ENCODE peak calls at places on chromosomes 6 and 20, in seven cellular contexts. One of them, this sample, is unnamed. For H3K4me1, the result is how much of the 10 kb centered on the place peaks cover.

GRCh38 chr20:50523552-50524167 is 13.5 kb downstream of the PTPN1 start:
- DNase-seq in K562: no peak
- DNase-seq in DND-41: no peak
- DNase-seq in A549: no peak
- DNase-seq in GM23338: no peak
- DNase-seq in mesenchymal stem cell: no peak
- DNase-seq in neuronal stem cell: no peak
- DNase-seq in this sample: no peak

GRCh38 chr20:50679753-50680105 is 11.6 kb downstream of the RIPOR3 start:
- DNase-seq in K562: no peak
- DNase-seq in DND-41: no peak
- DNase-seq in A549: no peak
- DNase-seq in GM23338: no peak
- DNase-seq in mesenchymal stem cell: no peak
- DNase-seq in neuronal stem cell: no peak
- DNase-seq in this sample: no peak

GRCh38 chr6:102942206-102942605 is 1548.7 kb downstream of the GRIK2 start:
- DNase-seq in K562: no peak
- DNase-seq in DND-41: no peak
- DNase-seq in A549: no peak
- DNase-seq in GM23338: no peak
- DNase-seq in mesenchymal stem cell: no peak
- DNase-seq in neuronal stem cell: no peak
- DNase-seq in this sample: no peak

GRCh38 chr20:37494301-37494700 is 26.7 kb upstream of the NNAT start:
- DNase-seq in K562: no peak
- DNase-seq in DND-41: no peak
- DNase-seq in A549: no peak
- DNase-seq in GM23338: no peak
- DNase-seq in mesenchymal stem cell: no peak
- DNase-seq in neuronal stem cell: no peak
- DNase-seq in this sample: no peak

GRCh38 chr6:165585060-165585459 is 78.0 kb downstream of the PDE10A start:
- DNase-seq in K562: no peak
- DNase-seq in DND-41: no peak
- DNase-seq in A549: peak
- DNase-seq in GM23338: no peak
- DNase-seq in mesenchymal stem cell: no peak
- DNase-seq in neuronal stem cell: no peak
- DNase-seq in this sample: no peak

GRCh38 chr20:10433623-10434466 is at the start of gene MKKS:
- DNase-seq in K562: peak
- DNase-seq in DND-41: peak
- DNase-seq in A549: peak
- DNase-seq in GM23338: peak
- DNase-seq in mesenchymal stem cell: peak
- DNase-seq in neuronal stem cell: peak
- DNase-seq in this sample: peak

GRCh38 chr6:158475344-158476302 is 84.3 kb upstream of the TMEM181 start:
- DNase-seq in K562: peak
- DNase-seq in DND-41: no peak
- DNase-seq in A549: peak
- DNase-seq in GM23338: no peak
- DNase-seq in mesenchymal stem cell: peak
- DNase-seq in neuronal stem cell: no peak
- DNase-seq in this sample: peak

GRCh38 chr20:57030611-57031600 is 235.5 kb downstream of the BMP7 start:
- DNase-seq in K562: no peak
- DNase-seq in DND-41: no peak
- DNase-seq in A549: no peak
- DNase-seq in GM23338: no peak
- DNase-seq in mesenchymal stem cell: peak
- DNase-seq in neuronal stem cell: no peak
- DNase-seq in this sample: no peak

GRCh38 chr6:136582702-136583471 is 32.7 kb upstream of the MAP7 start:
- DNase-seq in K562: peak
- DNase-seq in DND-41: no peak
- DNase-seq in A549: peak
- DNase-seq in GM23338: peak
- DNase-seq in mesenchymal stem cell: peak
- DNase-seq in neuronal stem cell: no peak
- DNase-seq in this sample: no peak

GRCh38 chr20:38445901-38446425 is 10.8 kb upstream of the SNHG17 start:
- DNase-seq in K562: no peak
- DNase-seq in DND-41: no peak
- DNase-seq in A549: no peak
- DNase-seq in GM23338: no peak
- DNase-seq in mesenchymal stem cell: no peak
- DNase-seq in neuronal stem cell: no peak
- DNase-seq in this sample: no peak

GRCh38 chr20:46811328-46812084 is 83.1 kb upstream of the EYA2 start:
- DNase-seq in K562: no peak
- DNase-seq in DND-41: no peak
- DNase-seq in A549: no peak
- DNase-seq in GM23338: peak
- DNase-seq in mesenchymal stem cell: no peak
- DNase-seq in neuronal stem cell: no peak
- DNase-seq in this sample: peak

GRCh38 chr6:155190667-155191066 is 73.1 kb upstream of the CLDN20 start:
- DNase-seq in K562: no peak
- DNase-seq in DND-41: no peak
- DNase-seq in A549: no peak
- DNase-seq in GM23338: no peak
- DNase-seq in mesenchymal stem cell: no peak
- DNase-seq in neuronal stem cell: no peak
- DNase-seq in this sample: no peak

GRCh38 chr6:128208078-128208477 is 307.2 kb upstream of the THEMIS start:
- DNase-seq in K562: no peak
- DNase-seq in DND-41: no peak
- DNase-seq in A549: no peak
- DNase-seq in GM23338: no peak
- DNase-seq in mesenchymal stem cell: peak
- DNase-seq in neuronal stem cell: no peak
- DNase-seq in this sample: no peak

DNA sequence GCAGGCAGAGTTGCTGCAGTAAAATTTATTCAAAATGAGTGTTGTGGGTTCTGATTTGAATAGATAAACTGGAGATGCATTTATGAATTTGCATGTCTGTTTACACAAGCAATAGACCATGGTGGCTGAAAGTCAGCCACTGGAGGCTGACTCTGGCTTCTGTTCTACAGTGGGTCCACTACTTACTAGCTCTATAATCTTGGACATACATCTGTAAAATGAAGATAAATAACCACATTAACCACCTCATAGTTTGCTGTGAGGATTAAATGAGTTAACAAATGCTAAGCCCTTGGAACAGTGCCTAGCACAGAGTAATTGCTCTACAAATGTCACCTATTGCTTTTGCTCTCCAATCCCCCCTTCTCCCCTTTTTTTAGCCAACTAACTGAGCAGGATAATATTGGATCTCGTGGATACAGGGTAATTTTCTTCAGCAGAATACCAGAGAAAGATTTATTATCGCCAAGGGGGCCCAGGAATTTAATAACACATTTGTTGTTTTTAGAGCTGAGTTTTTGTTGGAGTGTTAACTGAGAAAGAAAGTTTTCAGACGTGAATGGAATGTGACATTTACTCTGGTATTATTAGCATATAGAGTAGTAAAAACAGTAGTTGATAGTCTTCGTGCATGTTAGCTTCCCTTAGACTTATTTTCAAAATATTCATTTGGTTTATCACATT is 1.4 kb upstream of the PM20D2 start:
- DNase-seq in K562: no peak
- DNase-seq in DND-41: no peak
- DNase-seq in A549: no peak
- DNase-seq in GM23338: no peak
- DNase-seq in mesenchymal stem cell: no peak
- DNase-seq in neuronal stem cell: no peak
- DNase-seq in this sample: no peak
- H3K4me3 ChIP-seq in K562: no peak
- H3K4me3 ChIP-seq in DND-41: no peak
- H3K4me3 ChIP-seq in A549: no peak
- H3K4me3 ChIP-seq in GM23338: no peak
- H3K4me3 ChIP-seq in mesenchymal stem cell: no peak
- H3K4me3 ChIP-seq in neuronal stem cell: no peak
- H3K4me3 ChIP-seq in this sample: no peak

GRCh38 chr6:7424967-7425807 is 35.6 kb downstream of the RIOK1 start:
- DNase-seq in K562: no peak
- DNase-seq in DND-41: no peak
- DNase-seq in A549: peak
- DNase-seq in GM23338: peak
- DNase-seq in mesenchymal stem cell: peak
- DNase-seq in neuronal stem cell: no peak
- DNase-seq in this sample: no peak

GRCh38 chr6:7426447-7427169 is 37.0 kb downstream of the RIOK1 start:
- DNase-seq in K562: no peak
- DNase-seq in DND-41: no peak
- DNase-seq in A549: no peak
- DNase-seq in GM23338: no peak
- DNase-seq in mesenchymal stem cell: no peak
- DNase-seq in neuronal stem cell: no peak
- DNase-seq in this sample: no peak

GRCh38 chr6:7424058-7424457 is 34.5 kb downstream of the RIOK1 start:
- DNase-seq in K562: no peak
- DNase-seq in DND-41: no peak
- DNase-seq in A549: no peak
- DNase-seq in GM23338: no peak
- DNase-seq in mesenchymal stem cell: no peak
- DNase-seq in neuronal stem cell: no peak
- DNase-seq in this sample: no peak

GRCh38 chr6:7421066-7421465 is 31.5 kb downstream of the RIOK1 start:
- DNase-seq in K562: no peak
- DNase-seq in DND-41: no peak
- DNase-seq in A549: no peak
- DNase-seq in GM23338: peak
- DNase-seq in mesenchymal stem cell: no peak
- DNase-seq in neuronal stem cell: no peak
- DNase-seq in this sample: no peak

GRCh38 chr6:7425808-7426190 is 36.2 kb downstream of the RIOK1 start:
- DNase-seq in K562: no peak
- DNase-seq in DND-41: no peak
- DNase-seq in A549: no peak
- DNase-seq in GM23338: peak
- DNase-seq in mesenchymal stem cell: no peak
- DNase-seq in neuronal stem cell: no peak
- DNase-seq in this sample: no peak
- H3K4me2 ChIP-seq in K562: no peak
- H3K4me2 ChIP-seq in DND-41: no peak
- H3K4me2 ChIP-seq in A549: no peak
- H3K4me2 ChIP-seq in GM23338: no peak
- H3K4me2 ChIP-seq in mesenchymal stem cell: no peak
- H3K4me2 ChIP-seq in neuronal stem cell: no peak
- H3K4me2 ChIP-seq in this sample: no peak

GRCh38 chr20:1622450-1622849 is 2.6 kb upstream of the SIRPB1 start:
- DNase-seq in K562: no peak
- DNase-seq in DND-41: no peak
- DNase-seq in A549: no peak
- DNase-seq in GM23338: no peak
- DNase-seq in mesenchymal stem cell: no peak
- DNase-seq in neuronal stem cell: no peak
- DNase-seq in this sample: no peak

GRCh38 chr20:1617055-1617454 is 2.8 kb downstream of the SIRPB1 start:
- DNase-seq in K562: no peak
- DNase-seq in DND-41: no peak
- DNase-seq in A549: no peak
- DNase-seq in GM23338: no peak
- DNase-seq in mesenchymal stem cell: no peak
- DNase-seq in neuronal stem cell: no peak
- DNase-seq in this sample: no peak

GRCh38 chr20:1618954-1619550 is 757 bp downstream of the SIRPB1 start:
- DNase-seq in K562: peak
- DNase-seq in DND-41: no peak
- DNase-seq in A549: no peak
- DNase-seq in GM23338: no peak
- DNase-seq in mesenchymal stem cell: no peak
- DNase-seq in neuronal stem cell: no peak
- DNase-seq in this sample: no peak

GRCh38 chr20:1618479-1618878 is 1.3 kb downstream of the SIRPB1 start:
- DNase-seq in K562: peak
- DNase-seq in DND-41: no peak
- DNase-seq in A549: no peak
- DNase-seq in GM23338: no peak
- DNase-seq in mesenchymal stem cell: no peak
- DNase-seq in neuronal stem cell: no peak
- DNase-seq in this sample: no peak

DNA sequence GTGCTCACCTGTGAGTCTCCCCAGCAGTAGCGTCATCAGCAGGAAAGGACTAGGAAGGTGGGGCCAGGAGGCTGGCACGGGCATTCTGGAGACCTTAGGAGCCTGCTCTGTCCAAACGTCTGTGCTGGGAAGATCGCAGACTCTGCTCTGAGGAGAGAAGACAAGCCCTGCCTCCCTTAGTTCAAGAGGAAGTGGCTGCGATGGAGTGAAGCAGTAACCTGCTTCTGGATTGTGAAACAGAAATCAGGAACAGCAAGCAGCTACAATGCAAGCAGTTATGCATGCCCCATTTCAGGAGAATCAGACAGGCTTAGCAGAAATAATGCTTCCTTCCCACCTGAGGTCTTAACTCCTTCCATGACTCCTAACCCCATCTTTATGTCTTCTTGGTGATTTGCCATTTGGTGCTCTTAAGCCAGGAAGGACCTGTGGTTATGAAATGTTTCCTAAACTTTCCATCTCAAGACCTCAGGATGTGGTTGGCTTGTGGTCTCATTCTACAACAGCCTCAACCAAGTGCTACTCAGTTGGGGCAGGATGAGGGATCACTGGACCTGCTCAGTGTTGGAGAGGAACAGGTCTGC is at the start of gene SIRPB1:
- DNase-seq in K562: peak
- DNase-seq in DND-41: peak
- DNase-seq in A549: no peak
- DNase-seq in GM23338: no peak
- DNase-seq in mesenchymal stem cell: no peak
- DNase-seq in neuronal stem cell: no peak
- DNase-seq in this sample: no peak
- H3K4me1 ChIP-seq in K562: under half
- H3K4me1 ChIP-seq in DND-41: under half
- H3K4me1 ChIP-seq in A549: under half
- H3K4me1 ChIP-seq in GM23338: under half
- H3K4me1 ChIP-seq in mesenchymal stem cell: under half
- H3K4me1 ChIP-seq in neuronal stem cell: under half
- H3K4me1 ChIP-seq in this sample: under half

DNA sequence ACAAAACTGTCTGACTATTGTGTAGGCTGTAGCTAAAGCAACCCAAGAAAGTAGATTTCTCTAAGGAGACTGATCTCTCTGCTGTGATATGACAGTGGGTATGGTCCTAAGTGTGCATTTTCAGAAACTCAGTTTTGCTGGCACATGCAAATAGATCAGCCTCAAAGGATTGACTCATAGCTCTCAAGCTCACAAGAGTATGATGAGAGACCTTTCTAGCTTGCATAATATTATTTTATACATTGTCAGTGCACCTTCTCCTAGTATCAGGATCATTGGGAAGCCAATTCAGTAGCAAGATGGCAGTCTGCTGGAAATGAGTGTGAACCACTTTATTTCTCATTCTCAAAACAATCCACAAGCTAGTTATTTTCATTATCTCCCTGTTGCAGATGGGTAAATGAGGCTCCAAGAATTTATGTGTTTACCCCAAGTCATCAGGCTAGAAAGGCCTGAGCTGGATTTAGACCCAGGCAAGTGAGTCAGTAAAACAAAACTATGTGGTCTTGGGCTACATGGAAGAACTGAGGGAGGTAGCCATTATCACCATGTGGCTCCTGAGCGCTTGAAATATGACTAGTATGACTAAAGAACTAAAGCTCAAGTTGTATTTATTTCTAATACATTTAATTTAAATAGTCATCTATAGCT is 27.9 kb upstream of the PLCB4 start:
- DNase-seq in K562: no peak
- DNase-seq in DND-41: no peak
- DNase-seq in A549: no peak
- DNase-seq in GM23338: no peak
- DNase-seq in mesenchymal stem cell: peak
- DNase-seq in neuronal stem cell: no peak
- DNase-seq in this sample: no peak
- H3K4me3 ChIP-seq in K562: no peak
- H3K4me3 ChIP-seq in DND-41: no peak
- H3K4me3 ChIP-seq in A549: no peak
- H3K4me3 ChIP-seq in GM23338: no peak
- H3K4me3 ChIP-seq in mesenchymal stem cell: no peak
- H3K4me3 ChIP-seq in neuronal stem cell: no peak
- H3K4me3 ChIP-seq in this sample: no peak